ENCODE peak calls at places on chromosomes 12 and 14, in eight cellular contexts. U is heart right ventricle, G is uterus, R is astrocyte of the spinal cord, O is HL-60, C is tibial artery, T is AG09309, W is dorsolateral prefrontal cortex. J is an unnamed sample.
A peak's percentile ranks its signal among the peaks of the same experiment; 100 is the strongest.

GRCh38 chr14:91377700-91378652 is 39.6 kb downstream of the CCDC88C start:
- DNase-seq in U (no peak), G (no peak), R (no peak), O (peak; percentile 77), C (no peak), T (no peak), W (no peak), J (no peak)

GRCh38 chr12:56104815-56105476 is 587 bp downstream of the PA2G4 start:
- DNase-seq in U (no peak), G (no peak), R (no peak), O (no peak), C (no peak), T (no peak), W (no peak), J (peak; percentile 42)

GRCh38 chr14:46580941-46581671 is 70.5 kb downstream of the RPL10L start:
- DNase-seq in U (no peak), G (no peak), R (peak; percentile 59), O (no peak), C (no peak), T (no peak), W (no peak), J (peak; percentile 73)

GRCh38 chr12:751828-752672 is at the start of gene WNK1:
- DNase-seq in U (peak; percentile 98), G (peak; percentile 98), R (peak; percentile 99), O (peak; percentile 97), C (peak; percentile 97), T (peak; percentile 97), W (peak; percentile 97), J (peak; percentile 99)

GRCh38 chr12:106030210-106031175 is 108.3 kb downstream of the NUAK1 start:
- DNase-seq in U (no peak), G (peak; percentile 26), R (peak; percentile 94), O (no peak), C (no peak), T (peak; percentile 97), W (no peak), J (peak; percentile 97)

GRCh38 chr12:43325786-43326185 is 226.2 kb downstream of the ADAMTS20 start:
- DNase-seq in U (no peak), G (no peak), R (no peak), O (peak; percentile 79), C (no peak), T (no peak), W (no peak), J (no peak)

GRCh38 chr14:99820702-99821331 is 27.6 kb downstream of the EML1 start:
- DNase-seq in U (no peak), G (no peak), R (no peak), O (no peak), C (no peak), T (no peak), W (no peak), J (no peak)

GRCh38 chr12:39892146-39892545 is 213.7 kb downstream of the SLC2A13 start:
- DNase-seq in U (no peak), G (no peak), R (no peak), O (no peak), C (no peak), T (no peak), W (no peak), J (no peak)

GRCh38 chr12:18700254-18700653 is 37.6 kb downstream of the PLCZ1 start:
- DNase-seq in U (peak; percentile 48), G (peak; percentile 55), R (peak; percentile 85), O (no peak), C (peak; percentile 25), T (peak; percentile 91), W (no peak), J (peak; percentile 64)

GRCh38 chr12:51009038-51009437 is 17.1 kb downstream of the SLC11A2 start:
- DNase-seq in U (peak; percentile 41), G (peak; percentile 26), R (peak; percentile 23), O (no peak), C (peak; percentile 79), T (no peak), W (peak; percentile 94), J (peak; percentile 53)
- H3K4me3 ChIP-seq in U (peak overlapping the region; percentile 3), G (no peak overlapping the region), R (no peak overlapping the region), O (no peak overlapping the region), C (no peak overlapping the region), T (no peak overlapping the region), W (peak overlapping the region; percentile 50), J (no peak overlapping the region)

GRCh38 chr14:55026793-55027560 is at the start of the genes SOCS4 and WDHD1:
- DNase-seq in U (peak; percentile 95), G (peak; percentile 90), R (peak; percentile 94), O (peak; percentile 92), C (peak; percentile 93), T (peak; percentile 66), W (peak; percentile 96), J (peak; percentile 92)
- TF ChIP-seq CTCF in U (no peak), G (no peak), R (no peak), O (no peak), C (peak; percentile 6), T (peak; percentile 9), W (peak; percentile 64), J (peak; percentile 6)

GRCh38 chr12:107135177-107135576 is 41.8 kb upstream of the CRY1 start:
- DNase-seq in U (no peak), G (no peak), R (no peak), O (no peak), C (no peak), T (no peak), W (no peak), J (no peak)
- H3K4me3 ChIP-seq in U (no peak overlapping the region), G (no peak overlapping the region), R (no peak overlapping the region), O (no peak overlapping the region), C (no peak overlapping the region), T (no peak overlapping the region), W (no peak overlapping the region), J (no peak overlapping the region)

DNA sequence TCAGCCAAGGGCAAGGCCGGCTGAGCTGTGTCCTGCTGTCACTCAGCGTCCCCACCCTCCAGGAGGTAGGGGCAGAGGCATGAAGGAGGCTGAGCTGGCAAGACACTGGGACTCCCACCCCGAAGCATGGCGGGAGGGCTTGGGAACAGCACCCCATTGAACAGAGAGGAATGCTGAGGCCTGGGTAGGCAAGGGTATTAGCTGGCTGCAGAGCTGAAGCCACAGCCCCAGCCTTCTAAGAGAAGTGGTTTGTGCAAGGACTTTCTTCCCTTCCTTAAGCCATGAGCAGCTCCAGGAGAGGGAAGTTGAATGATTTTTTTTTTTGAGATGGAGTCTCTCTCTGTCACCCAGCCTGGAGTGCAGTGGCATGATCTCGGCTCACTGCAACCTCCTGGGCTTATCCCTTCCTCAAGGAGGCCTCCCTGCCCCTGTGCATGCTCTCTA is 6.6 kb upstream of the CFAP73 start:
- DNase-seq in U (no peak), G (no peak), R (no peak), O (no peak), C (no peak), T (no peak), W (no peak), J (no peak)
- TF ChIP-seq CTCF in U (no peak), G (no peak), R (no peak), O (no peak), C (no peak), T (no peak), W (no peak), J (no peak)

J was measured in choroid plexus epithelial cell.